ENCODE peak calls at places on chromosomes 4 and X, in seven cellular contexts. One of them, this sample, is unnamed.

GRCh38 chr4:74376888-74377483 is 12.0 kb downstream of the EREG start:
- DNase-seq in dorsolateral prefrontal cortex: no peak
- DNase-seq in osteoblast: no peak
- DNase-seq in fibroblast of lung: peak
- DNase-seq in right lobe of liver: no peak
- DNase-seq in upper lobe of right lung: no peak
- DNase-seq in PC-3: peak
- DNase-seq in this sample: peak

GRCh38 chr4:42570221-42570620 is 86.7 kb downstream of the ATP8A1 start:
- DNase-seq in dorsolateral prefrontal cortex: peak
- DNase-seq in osteoblast: no peak
- DNase-seq in fibroblast of lung: no peak
- DNase-seq in right lobe of liver: no peak
- DNase-seq in upper lobe of right lung: peak
- DNase-seq in PC-3: no peak
- DNase-seq in this sample: peak

GRCh38 chr4:16759781-16760459 is 138.5 kb downstream of the LDB2 start:
- DNase-seq in dorsolateral prefrontal cortex: no peak
- DNase-seq in osteoblast: no peak
- DNase-seq in fibroblast of lung: no peak
- DNase-seq in right lobe of liver: no peak
- DNase-seq in upper lobe of right lung: no peak
- DNase-seq in PC-3: no peak
- DNase-seq in this sample: no peak

GRCh38 chr4:106773106-106773905 is 262.8 kb downstream of the DKK2 start:
- DNase-seq in dorsolateral prefrontal cortex: no peak
- DNase-seq in osteoblast: peak
- DNase-seq in fibroblast of lung: peak
- DNase-seq in right lobe of liver: no peak
- DNase-seq in upper lobe of right lung: no peak
- DNase-seq in PC-3: no peak
- DNase-seq in this sample: peak

GRCh38 chr4:158754385-158755180 is 14.2 kb upstream of the FNIP2 start:
- DNase-seq in dorsolateral prefrontal cortex: no peak
- DNase-seq in osteoblast: no peak
- DNase-seq in fibroblast of lung: peak
- DNase-seq in right lobe of liver: no peak
- DNase-seq in upper lobe of right lung: no peak
- DNase-seq in PC-3: no peak
- DNase-seq in this sample: peak

GRCh38 chr4:7134737-7135388 is 57.5 kb upstream of the SORCS2 start:
- DNase-seq in dorsolateral prefrontal cortex: no peak
- DNase-seq in osteoblast: peak
- DNase-seq in fibroblast of lung: peak
- DNase-seq in right lobe of liver: no peak
- DNase-seq in upper lobe of right lung: no peak
- DNase-seq in PC-3: peak
- DNase-seq in this sample: peak

GRCh38 chr4:37765741-37766140 is 60.7 kb upstream of the PGM2 start:
- DNase-seq in dorsolateral prefrontal cortex: no peak
- DNase-seq in osteoblast: no peak
- DNase-seq in fibroblast of lung: peak
- DNase-seq in right lobe of liver: no peak
- DNase-seq in upper lobe of right lung: no peak
- DNase-seq in PC-3: no peak
- DNase-seq in this sample: no peak

GRCh38 chrX:65993332-65993731 is 46.5 kb downstream of the VSIG4 start:
- DNase-seq in dorsolateral prefrontal cortex: no peak
- DNase-seq in osteoblast: no peak
- DNase-seq in fibroblast of lung: no peak
- DNase-seq in right lobe of liver: no peak
- DNase-seq in upper lobe of right lung: no peak
- DNase-seq in PC-3: no peak
- DNase-seq in this sample: no peak

GRCh38 chr4:98706200-98706813 is 47.9 kb upstream of the TSPAN5 start:
- DNase-seq in dorsolateral prefrontal cortex: no peak
- DNase-seq in osteoblast: peak
- DNase-seq in fibroblast of lung: no peak
- DNase-seq in right lobe of liver: no peak
- DNase-seq in upper lobe of right lung: no peak
- DNase-seq in PC-3: no peak
- DNase-seq in this sample: no peak

GRCh38 chrX:111445485-111445884 is 33.5 kb upstream of the DCX start:
- DNase-seq in dorsolateral prefrontal cortex: no peak
- DNase-seq in osteoblast: no peak
- DNase-seq in fibroblast of lung: peak
- DNase-seq in right lobe of liver: no peak
- DNase-seq in upper lobe of right lung: no peak
- DNase-seq in PC-3: peak
- DNase-seq in this sample: peak

GRCh38 chr4:137124278-137124932 is 407.9 kb downstream of the PCDH18 start:
- DNase-seq in dorsolateral prefrontal cortex: no peak
- DNase-seq in osteoblast: no peak
- DNase-seq in fibroblast of lung: peak
- DNase-seq in right lobe of liver: no peak
- DNase-seq in upper lobe of right lung: no peak
- DNase-seq in PC-3: peak
- DNase-seq in this sample: peak

GRCh38 chr4:110216079-110216478 is 17.7 kb upstream of the ELOVL6 start:
- DNase-seq in dorsolateral prefrontal cortex: no peak
- DNase-seq in osteoblast: peak
- DNase-seq in fibroblast of lung: peak
- DNase-seq in right lobe of liver: no peak
- DNase-seq in upper lobe of right lung: no peak
- DNase-seq in PC-3: peak
- DNase-seq in this sample: peak

GRCh38 chrX:37755073-37755472 is 24.8 kb upstream of the CYBB start:
- DNase-seq in dorsolateral prefrontal cortex: no peak
- DNase-seq in osteoblast: no peak
- DNase-seq in fibroblast of lung: no peak
- DNase-seq in right lobe of liver: no peak
- DNase-seq in upper lobe of right lung: no peak
- DNase-seq in PC-3: no peak
- DNase-seq in this sample: no peak

DNA sequence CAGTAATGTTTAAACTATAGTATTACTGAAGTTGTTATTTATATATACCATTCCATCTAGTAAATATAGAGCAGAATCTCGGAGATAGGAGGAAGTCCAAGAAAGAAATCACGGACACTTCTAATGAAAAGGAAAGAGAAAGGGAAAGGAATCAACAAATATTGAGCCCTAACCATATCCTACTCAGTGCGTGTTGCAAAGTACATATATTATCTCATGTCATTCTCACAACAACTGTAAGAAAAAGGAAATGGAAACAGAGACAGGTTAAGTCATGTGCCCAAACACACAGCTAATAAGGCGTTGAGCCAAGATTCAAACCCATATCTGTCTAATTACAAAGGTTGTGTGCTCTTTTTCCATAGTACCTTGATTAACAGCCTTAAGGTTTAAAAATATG is 16.0 kb downstream of the HTR2C start:
- DNase-seq in dorsolateral prefrontal cortex: no peak
- DNase-seq in osteoblast: no peak
- DNase-seq in fibroblast of lung: no peak
- DNase-seq in right lobe of liver: no peak
- DNase-seq in upper lobe of right lung: no peak
- DNase-seq in PC-3: no peak
- DNase-seq in this sample: no peak
- H3K4me3 ChIP-seq in dorsolateral prefrontal cortex: no peak
- H3K4me3 ChIP-seq in osteoblast: no peak
- H3K4me3 ChIP-seq in fibroblast of lung: no peak
- H3K4me3 ChIP-seq in right lobe of liver: no peak
- H3K4me3 ChIP-seq in upper lobe of right lung: no peak
- H3K4me3 ChIP-seq in PC-3: no peak
- H3K4me3 ChIP-seq in this sample: no peak

GRCh38 chrX:115366535-115366934 is 77.0 kb downstream of the LUZP4 start:
- DNase-seq in dorsolateral prefrontal cortex: no peak
- DNase-seq in osteoblast: no peak
- DNase-seq in fibroblast of lung: no peak
- DNase-seq in right lobe of liver: no peak
- DNase-seq in upper lobe of right lung: no peak
- DNase-seq in PC-3: no peak
- DNase-seq in this sample: no peak

GRCh38 chrX:115364625-115365024 is 75.1 kb downstream of the LUZP4 start:
- DNase-seq in dorsolateral prefrontal cortex: no peak
- DNase-seq in osteoblast: no peak
- DNase-seq in fibroblast of lung: peak
- DNase-seq in right lobe of liver: no peak
- DNase-seq in upper lobe of right lung: no peak
- DNase-seq in PC-3: no peak
- DNase-seq in this sample: no peak

GRCh38 chrX:115367455-115367854 is 77.9 kb downstream of the LUZP4 start:
- DNase-seq in dorsolateral prefrontal cortex: no peak
- DNase-seq in osteoblast: peak
- DNase-seq in fibroblast of lung: peak
- DNase-seq in right lobe of liver: no peak
- DNase-seq in upper lobe of right lung: no peak
- DNase-seq in PC-3: no peak
- DNase-seq in this sample: peak

GRCh38 chrX:115372026-115372610 is 82.6 kb downstream of the LUZP4 start:
- DNase-seq in dorsolateral prefrontal cortex: no peak
- DNase-seq in osteoblast: peak
- DNase-seq in fibroblast of lung: peak
- DNase-seq in right lobe of liver: no peak
- DNase-seq in upper lobe of right lung: no peak
- DNase-seq in PC-3: peak
- DNase-seq in this sample: peak

GRCh38 chrX:115367956-115368355 is 78.4 kb downstream of the LUZP4 start:
- DNase-seq in dorsolateral prefrontal cortex: no peak
- DNase-seq in osteoblast: no peak
- DNase-seq in fibroblast of lung: peak
- DNase-seq in right lobe of liver: no peak
- DNase-seq in upper lobe of right lung: no peak
- DNase-seq in PC-3: peak
- DNase-seq in this sample: no peak
- TF ChIP-seq CTCF in dorsolateral prefrontal cortex: no peak
- TF ChIP-seq CTCF in osteoblast: no peak
- TF ChIP-seq CTCF in fibroblast of lung: no peak
- TF ChIP-seq CTCF in right lobe of liver: no peak
- TF ChIP-seq CTCF in upper lobe of right lung: no peak
- TF ChIP-seq CTCF in PC-3: no peak
- TF ChIP-seq CTCF in this sample: no peak

GRCh38 chr4:102599887-102600286 is 98.7 kb downstream of the NFKB1 start:
- DNase-seq in dorsolateral prefrontal cortex: no peak
- DNase-seq in osteoblast: no peak
- DNase-seq in fibroblast of lung: no peak
- DNase-seq in right lobe of liver: no peak
- DNase-seq in upper lobe of right lung: no peak
- DNase-seq in PC-3: no peak
- DNase-seq in this sample: no peak

GRCh38 chr4:102598759-102599379 is 97.7 kb downstream of the NFKB1 start:
- DNase-seq in dorsolateral prefrontal cortex: no peak
- DNase-seq in osteoblast: no peak
- DNase-seq in fibroblast of lung: peak
- DNase-seq in right lobe of liver: no peak
- DNase-seq in upper lobe of right lung: no peak
- DNase-seq in PC-3: peak
- DNase-seq in this sample: no peak

GRCh38 chr4:102599455-102599854 is 98.3 kb downstream of the NFKB1 start:
- DNase-seq in dorsolateral prefrontal cortex: no peak
- DNase-seq in osteoblast: no peak
- DNase-seq in fibroblast of lung: no peak
- DNase-seq in right lobe of liver: no peak
- DNase-seq in upper lobe of right lung: no peak
- DNase-seq in PC-3: no peak
- DNase-seq in this sample: no peak

GRCh38 chr4:102600689-102601088 is 99.5 kb downstream of the NFKB1 start:
- DNase-seq in dorsolateral prefrontal cortex: no peak
- DNase-seq in osteoblast: no peak
- DNase-seq in fibroblast of lung: no peak
- DNase-seq in right lobe of liver: no peak
- DNase-seq in upper lobe of right lung: no peak
- DNase-seq in PC-3: no peak
- DNase-seq in this sample: no peak

DNA sequence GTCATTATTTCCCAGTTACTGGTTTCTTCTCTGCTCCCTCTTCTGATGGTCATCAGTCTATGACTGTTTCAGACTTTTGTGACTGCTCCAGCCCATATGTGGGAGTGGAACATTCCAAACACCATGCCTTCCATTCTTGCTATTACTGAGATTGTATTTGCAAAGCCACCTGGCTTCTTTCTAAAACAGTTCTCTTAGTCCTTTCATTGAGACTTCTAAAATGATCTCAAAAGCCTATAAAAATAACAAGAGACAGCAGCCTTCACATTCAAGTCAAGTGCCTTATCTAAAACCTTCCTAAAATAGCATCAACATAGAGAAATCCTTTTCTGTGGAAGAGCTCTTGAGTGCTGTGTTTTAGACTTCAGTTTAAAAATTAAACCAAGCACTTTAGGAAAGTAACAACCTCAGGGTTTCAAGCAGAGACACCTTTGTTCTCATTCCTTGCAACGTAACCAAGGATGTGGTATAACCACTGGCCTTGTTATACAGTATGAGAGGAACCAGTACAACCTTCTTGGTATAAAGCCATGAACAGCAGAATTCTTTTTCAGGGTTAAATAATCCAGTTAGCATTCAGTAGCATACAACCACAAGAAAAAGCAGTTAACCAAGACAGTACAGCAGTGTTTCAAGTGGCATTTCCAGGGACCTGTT is 97.1 kb downstream of the NFKB1 start:
- DNase-seq in dorsolateral prefrontal cortex: no peak
- DNase-seq in osteoblast: peak
- DNase-seq in fibroblast of lung: peak
- DNase-seq in right lobe of liver: no peak
- DNase-seq in upper lobe of right lung: no peak
- DNase-seq in PC-3: no peak
- DNase-seq in this sample: peak
- H3K4me3 ChIP-seq in dorsolateral prefrontal cortex: no peak
- H3K4me3 ChIP-seq in osteoblast: no peak
- H3K4me3 ChIP-seq in fibroblast of lung: no peak
- H3K4me3 ChIP-seq in right lobe of liver: no peak
- H3K4me3 ChIP-seq in upper lobe of right lung: no peak
- H3K4me3 ChIP-seq in PC-3: no peak
- H3K4me3 ChIP-seq in this sample: no peak

GRCh38 chr4:40245794-40246546 is 49.1 kb downstream of the RHOH start:
- DNase-seq in dorsolateral prefrontal cortex: no peak
- DNase-seq in osteoblast: no peak
- DNase-seq in fibroblast of lung: peak
- DNase-seq in right lobe of liver: no peak
- DNase-seq in upper lobe of right lung: no peak
- DNase-seq in PC-3: no peak
- DNase-seq in this sample: no peak
- TF ChIP-seq CTCF in dorsolateral prefrontal cortex: no peak
- TF ChIP-seq CTCF in osteoblast: no peak
- TF ChIP-seq CTCF in fibroblast of lung: no peak
- TF ChIP-seq CTCF in right lobe of liver: no peak
- TF ChIP-seq CTCF in upper lobe of right lung: no peak
- TF ChIP-seq CTCF in PC-3: no peak
- TF ChIP-seq CTCF in this sample: no peak

DNA sequence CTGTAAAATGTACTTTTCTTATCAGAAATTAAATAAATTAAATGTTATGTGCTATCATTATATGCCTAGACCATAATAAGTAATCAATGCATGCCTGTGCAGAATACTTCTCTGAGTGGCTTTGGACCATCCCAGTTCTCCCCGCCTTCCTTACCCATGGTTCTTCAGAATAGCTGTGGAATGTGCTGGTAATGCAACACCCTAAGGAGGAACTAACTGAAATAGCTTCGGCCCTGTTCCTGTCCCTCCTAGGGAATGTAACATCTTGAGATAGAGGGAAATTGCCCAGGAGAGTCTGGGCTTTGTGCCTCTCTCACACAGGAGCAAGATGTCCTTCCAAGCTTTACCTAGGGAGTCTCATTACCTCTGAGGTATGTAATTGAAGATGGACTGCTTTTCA is 693.6 kb upstream of the HS3ST1 start:
- DNase-seq in dorsolateral prefrontal cortex: no peak
- DNase-seq in osteoblast: no peak
- DNase-seq in fibroblast of lung: no peak
- DNase-seq in right lobe of liver: no peak
- DNase-seq in upper lobe of right lung: no peak
- DNase-seq in PC-3: no peak
- DNase-seq in this sample: no peak
- H3K4me3 ChIP-seq in dorsolateral prefrontal cortex: no peak
- H3K4me3 ChIP-seq in osteoblast: no peak
- H3K4me3 ChIP-seq in fibroblast of lung: no peak
- H3K4me3 ChIP-seq in right lobe of liver: no peak
- H3K4me3 ChIP-seq in upper lobe of right lung: no peak
- H3K4me3 ChIP-seq in PC-3: no peak
- H3K4me3 ChIP-seq in this sample: no peak

This sample was measured in fibroblast of the aortic adventitia.